ENCODE peak calls at places on chromosomes 16 and 17, in ten cellular contexts. V is body of pancreas, Z is stomach, G is heart left ventricle, T is adrenal gland, F is breast epithelium, K is Peyer's patch, M is ovary, O is thyroid gland, C is testis. N is an unnamed sample.

GRCh38 chr16:83475108-83475507 is 332.7 kb upstream of the HSBP1 start:
- DNase-seq in F (no peak), V (no peak), T (no peak), G (no peak), M (no peak), K (no peak), Z (no peak), O (peak), C (no peak), N (no peak)

GRCh38 chr17:43399839-43400328 is 1.1 kb downstream of the ARL4D start:
- DNase-seq in G (no peak), V (no peak), O (peak), K (no peak), C (peak), M (peak), Z (no peak), T (no peak), F (peak), N (no peak)

GRCh38 chr16:86994651-86995171 is 322.5 kb downstream of the C16orf95 start:
- DNase-seq in G (no peak), K (no peak), T (no peak), M (no peak), O (no peak), Z (no peak), V (no peak), F (no peak), C (no peak), N (no peak)

GRCh38 chr17:69575346-69575761 is 160.9 kb downstream of the MAP2K6 start:
- DNase-seq in K (no peak), O (peak), M (no peak), C (no peak), V (no peak), G (no peak), F (no peak), Z (no peak), T (no peak), N (no peak)

GRCh38 chr17:55341432-55341831 is 76.7 kb downstream of the HLF start:
- DNase-seq in C (no peak), Z (no peak), F (no peak), T (no peak), G (no peak), V (no peak), K (no peak), M (no peak), O (no peak), N (no peak)

GRCh38 chr16:69613283-69614154 is 47.8 kb downstream of the NFAT5 start:
- DNase-seq in M (no peak), K (no peak), C (no peak), O (no peak), T (peak), Z (no peak), V (no peak), G (no peak), F (no peak), N (peak)

GRCh38 chr17:31314788-31315105 is 893 bp upstream of the EVI2B start:
- DNase-seq in K (no peak), Z (no peak), F (no peak), M (no peak), G (no peak), C (no peak), T (no peak), O (no peak), V (no peak), N (no peak)

GRCh38 chr17:57672205-57672632 is 72.9 kb downstream of the CCDC182 start:
- DNase-seq in O (no peak), M (no peak), K (no peak), F (no peak), C (no peak), V (no peak), Z (no peak), T (peak), G (no peak), N (peak)

GRCh38 chr17:44952946-44953475 is 5.4 kb upstream of the KIF18B start:
- DNase-seq in T (no peak), M (no peak), V (no peak), G (no peak), K (no peak), O (no peak), F (peak), Z (no peak), C (no peak), N (no peak)

GRCh38 chr16:65534121-65534528 is 412.3 kb upstream of the CDH11 start:
- DNase-seq in K (no peak), M (no peak), C (no peak), Z (no peak), V (no peak), G (no peak), T (no peak), O (no peak), F (no peak), N (no peak)

GRCh38 chr17:39080416-39081179 is 70.8 kb downstream of the PLXDC1 start:
- DNase-seq in K (no peak), V (peak), O (peak), M (no peak), F (no peak), Z (no peak), T (peak), C (no peak), G (peak), N (no peak)

DNA sequence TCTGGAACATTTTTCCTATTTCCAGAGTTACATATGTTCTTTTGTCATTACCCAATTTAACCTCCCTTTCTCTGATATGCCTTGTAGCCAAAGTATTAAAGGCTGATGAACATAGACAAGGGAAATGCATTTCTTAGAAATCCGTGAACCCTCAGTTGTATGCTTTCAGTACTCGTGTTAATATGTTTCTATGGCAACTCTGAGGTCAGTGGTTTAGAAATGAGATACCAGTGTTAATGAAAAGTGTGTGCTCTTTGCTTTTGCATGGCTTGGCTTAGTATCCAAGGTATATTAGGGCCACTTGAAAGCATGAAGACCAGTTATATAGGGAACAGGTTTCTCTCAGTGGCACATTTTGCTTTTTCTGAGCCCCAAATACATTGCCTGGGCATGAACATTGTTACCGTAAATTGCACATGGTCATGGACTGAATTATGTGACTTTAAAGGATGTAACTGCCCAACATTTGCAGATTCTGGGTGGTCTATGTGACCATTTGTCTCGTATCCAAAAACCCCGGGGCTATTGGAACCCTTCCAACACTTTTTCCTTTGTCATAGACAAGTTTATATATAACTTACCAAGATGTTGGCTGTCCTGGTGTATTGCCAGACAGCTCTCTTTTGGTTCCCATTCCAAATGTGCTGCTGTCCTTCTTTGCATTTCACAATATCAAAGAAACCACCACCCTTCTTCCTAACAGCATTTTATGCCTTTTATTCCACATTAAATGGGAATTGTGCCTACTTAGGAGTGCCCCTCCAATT is 17.5 kb downstream of the ABHD15 start:
- DNase-seq in G (no peak), O (no peak), M (no peak), K (no peak), T (no peak), V (no peak), Z (no peak), F (no peak), C (no peak), N (no peak)
- H3K27ac ChIP-seq in G (no peak), O (no peak), M (no peak), K (no peak), T (no peak), V (no peak), Z (no peak), F (no peak), C (no peak), N (no peak)

GRCh38 chr16:81910366-81910885 is 100.8 kb downstream of the SDR42E1 start:
- DNase-seq in G (no peak), M (no peak), O (no peak), K (no peak), F (no peak), T (no peak), Z (no peak), V (no peak), C (no peak), N (no peak)

GRCh38 chr16:81905277-81905676 is 106.0 kb downstream of the SDR42E1 start:
- DNase-seq in F (no peak), C (no peak), M (no peak), G (no peak), T (no peak), K (no peak), O (no peak), Z (no peak), V (no peak), N (no peak)

GRCh38 chr16:81907681-81908080 is 103.6 kb downstream of the SDR42E1 start:
- DNase-seq in T (no peak), M (no peak), G (no peak), F (no peak), C (no peak), O (no peak), Z (no peak), K (no peak), V (no peak), N (no peak)

GRCh38 chr16:81912395-81912794 is 98.9 kb downstream of the SDR42E1 start:
- DNase-seq in M (no peak), C (no peak), T (no peak), V (no peak), O (no peak), K (no peak), Z (no peak), G (no peak), F (no peak), N (no peak)

GRCh38 chr16:81908466-81909230 is 102.6 kb downstream of the SDR42E1 start:
- DNase-seq in F (no peak), O (no peak), T (no peak), K (no peak), M (no peak), G (no peak), Z (no peak), C (no peak), V (no peak), N (no peak)
- TF ChIP-seq POLR2A in F (no peak), O (no peak), T (no peak), K (no peak), M (no peak), G (no peak), Z (no peak), C (no peak), V (no peak), N (no peak)

GRCh38 chr16:67953641-67954375 is 9.9 kb upstream of the LCAT start:
- DNase-seq in O (peak), F (no peak), G (no peak), C (no peak), V (no peak), T (no peak), M (no peak), Z (no peak), K (no peak), N (no peak)
- H3K27ac ChIP-seq in O (no peak), F (no peak), G (no peak), C (no peak), V (no peak), T (no peak), M (no peak), Z (peak), K (no peak), N (no peak)

DNA sequence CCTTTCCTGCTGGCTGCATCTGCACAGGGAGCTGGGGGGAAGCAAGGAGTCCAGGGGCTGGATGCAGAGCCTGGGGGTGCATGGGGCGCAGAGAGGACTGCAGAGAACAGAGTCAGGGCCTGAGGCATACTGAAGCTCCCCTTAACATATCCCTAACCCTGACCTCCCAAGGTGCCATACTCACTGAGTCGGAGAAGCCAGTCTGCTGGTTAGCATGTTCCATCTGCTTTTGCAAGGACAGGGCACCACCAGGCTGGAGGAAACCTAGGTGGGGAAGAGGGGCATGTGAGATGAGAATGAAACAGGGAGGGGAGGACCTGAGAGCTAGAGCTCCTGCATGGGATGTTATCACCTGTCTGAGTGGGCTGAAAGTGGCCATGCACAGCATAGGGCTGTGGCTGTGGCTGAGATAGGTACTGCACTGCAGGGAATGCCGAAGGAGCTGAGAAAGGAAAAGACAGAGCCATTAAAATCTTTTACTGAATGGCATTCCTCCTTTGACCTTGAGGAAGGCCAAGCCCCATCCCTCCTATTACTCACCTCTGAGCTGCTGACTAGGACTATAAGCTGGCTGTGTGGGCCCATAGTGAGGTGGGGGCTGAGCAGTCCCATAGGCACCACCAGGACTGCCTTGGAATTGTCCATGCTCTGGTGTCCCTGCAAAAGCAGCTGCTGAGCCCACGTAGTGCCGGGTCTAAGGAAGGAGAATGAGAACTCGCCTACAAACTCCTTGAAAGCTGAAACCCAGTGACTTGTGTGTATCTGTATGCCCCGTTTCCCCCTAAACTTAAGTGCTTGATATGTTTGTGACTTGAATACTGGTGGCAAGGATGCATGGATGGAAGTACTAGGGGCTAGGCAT is 1.9 kb downstream of the GPS2 start:
- DNase-seq in V (no peak), K (no peak), F (no peak), G (no peak), O (no peak), T (peak), M (no peak), C (no peak), Z (no peak), N (no peak)
- TF ChIP-seq POLR2A in V (no peak), K (no peak), F (no peak), G (no peak), O (no peak), T (no peak), M (no peak), C (no peak), Z (no peak), N (no peak)

DNA sequence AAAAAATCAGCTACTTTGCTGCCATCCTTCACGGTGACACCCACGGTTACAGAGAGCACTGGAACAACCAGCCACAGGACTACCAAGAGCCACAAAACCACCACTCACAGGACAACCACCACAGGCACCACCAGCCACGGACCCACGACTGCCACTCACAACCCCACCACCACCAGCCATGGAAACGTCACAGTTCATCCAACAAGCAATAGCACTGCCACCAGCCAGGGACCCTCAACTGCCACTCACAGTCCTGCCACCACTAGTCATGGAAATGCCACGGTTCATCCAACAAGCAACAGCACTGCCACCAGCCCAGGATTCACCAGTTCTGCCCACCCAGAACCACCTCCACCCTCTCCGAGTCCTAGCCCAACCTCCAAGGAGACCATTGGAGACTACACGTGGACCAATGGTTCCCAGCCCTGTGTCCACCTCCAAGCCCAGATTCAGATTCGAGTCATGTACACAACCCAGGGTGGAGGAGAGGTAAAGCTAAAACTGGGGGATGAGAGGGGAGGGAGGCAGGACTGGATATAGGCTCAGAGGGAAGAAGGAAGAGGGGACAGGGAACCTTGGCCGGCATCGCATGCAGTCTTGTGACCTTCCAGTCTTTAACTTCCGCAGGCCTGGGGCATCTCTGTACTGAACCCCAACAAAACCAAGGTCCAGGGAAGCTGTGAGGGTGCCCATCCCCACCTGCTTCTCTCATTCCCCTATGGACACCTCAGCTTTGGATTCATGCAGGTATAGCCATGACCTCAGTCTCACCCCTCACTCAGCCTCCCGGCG is 597 bp downstream of the CD68 start:
- DNase-seq in M (no peak), O (no peak), K (no peak), Z (no peak), V (no peak), C (no peak), F (no peak), T (no peak), G (no peak), N (no peak)
- H3K27ac ChIP-seq in M (peak), O (peak), K (peak), Z (peak), V (peak), C (peak), F (peak), T (peak), G (peak), N (peak)

DNA sequence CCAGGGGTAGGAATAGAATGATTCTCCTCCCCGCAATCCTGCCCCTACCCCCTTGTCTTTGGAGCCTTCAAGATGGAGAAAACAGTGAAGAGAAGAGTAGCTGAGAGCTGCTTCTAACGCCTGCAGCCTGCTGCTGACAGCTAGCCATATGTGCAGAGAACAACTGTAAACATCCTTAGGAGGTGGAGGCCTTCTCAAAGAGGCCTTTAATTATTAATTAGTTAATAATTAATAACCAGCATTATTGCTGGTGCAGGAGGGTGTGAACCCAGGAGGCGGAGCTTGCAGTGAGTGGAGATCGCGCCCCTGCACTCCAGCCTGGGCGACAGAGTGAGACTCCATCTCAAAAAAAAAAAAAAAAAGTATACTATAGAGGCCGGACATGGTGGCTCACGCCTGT is 8.5 kb downstream of the BFAR start:
- DNase-seq in V (no peak), M (no peak), F (no peak), C (no peak), O (no peak), Z (no peak), G (no peak), K (no peak), T (no peak), N (no peak)
- TF ChIP-seq POLR2A in V (no peak), M (no peak), F (no peak), C (no peak), O (no peak), Z (no peak), G (no peak), K (no peak), T (no peak), N (no peak)

GRCh38 chr17:27348196-27348595 is 54.3 kb downstream of the WSB1 start:
- DNase-seq in G (no peak), V (no peak), O (no peak), M (no peak), F (no peak), Z (no peak), T (no peak), C (no peak), K (no peak), N (no peak)

GRCh38 chr17:27345141-27345904 is 51.4 kb downstream of the WSB1 start:
- DNase-seq in Z (no peak), G (no peak), F (no peak), K (peak), T (peak), M (no peak), O (peak), V (peak), C (peak), N (peak)

GRCh38 chr17:27343294-27343693 is 49.4 kb downstream of the WSB1 start:
- DNase-seq in G (no peak), C (no peak), T (no peak), O (no peak), K (no peak), F (no peak), M (no peak), Z (no peak), V (no peak), N (no peak)

GRCh38 chr17:27343972-27344607 is 50.2 kb downstream of the WSB1 start:
- DNase-seq in M (no peak), C (no peak), O (no peak), Z (no peak), F (no peak), T (no peak), G (no peak), K (no peak), V (no peak), N (no peak)

GRCh38 chr17:27346228-27346899 is 52.5 kb downstream of the WSB1 start:
- DNase-seq in Z (no peak), O (no peak), F (no peak), V (no peak), G (no peak), M (no peak), C (no peak), T (no peak), K (no peak), N (no peak)
- H3K27ac ChIP-seq in Z (no peak), O (peak), F (no peak), V (peak), G (peak), M (no peak), C (no peak), T (no peak), K (no peak), N (no peak)

N was measured in prostate gland.